ENCODE peak calls at places on chromosomes 12 and 14, in six cellular contexts. One of them, this sample, is unnamed.

GRCh38 chr12:67539329-67539728 is 109.2 kb upstream of the DYRK2 start:
- DNase-seq in colonic mucosa: no peak
- DNase-seq in pancreas: no peak
- DNase-seq in astrocyte: no peak
- DNase-seq in upper lobe of left lung: no peak
- DNase-seq in PC-3: no peak
- DNase-seq in this sample: no peak

GRCh38 chr14:23055621-23056256 is 1.6 kb downstream of the CDH24 start:
- DNase-seq in astrocyte: no peak
- DNase-seq in PC-3: no peak
- DNase-seq in colonic mucosa: no peak
- DNase-seq in pancreas: no peak
- DNase-seq in upper lobe of left lung: no peak
- DNase-seq in this sample: no peak

GRCh38 chr12:18415227-18415626 is 153.9 kb downstream of the PIK3C2G start:
- DNase-seq in astrocyte: no peak
- DNase-seq in colonic mucosa: no peak
- DNase-seq in upper lobe of left lung: no peak
- DNase-seq in PC-3: no peak
- DNase-seq in pancreas: no peak
- DNase-seq in this sample: no peak

GRCh38 chr12:31234955-31235867 is 90.7 kb downstream of the SINHCAF start:
- DNase-seq in PC-3: peak
- DNase-seq in colonic mucosa: peak
- DNase-seq in astrocyte: peak
- DNase-seq in pancreas: peak
- DNase-seq in upper lobe of left lung: no peak
- DNase-seq in this sample: no peak

GRCh38 chr14:51079085-51079484 is 15.8 kb downstream of the TRIM9 start:
- DNase-seq in upper lobe of left lung: no peak
- DNase-seq in pancreas: no peak
- DNase-seq in colonic mucosa: no peak
- DNase-seq in astrocyte: no peak
- DNase-seq in PC-3: no peak
- DNase-seq in this sample: no peak

GRCh38 chr12:107317751-107318553 is 224.6 kb upstream of the CRY1 start:
- DNase-seq in upper lobe of left lung: peak
- DNase-seq in pancreas: peak
- DNase-seq in astrocyte: peak
- DNase-seq in colonic mucosa: peak
- DNase-seq in PC-3: peak
- DNase-seq in this sample: no peak

GRCh38 chr12:105534068-105534467 is 203.6 kb downstream of the C12orf75 start:
- DNase-seq in colonic mucosa: no peak
- DNase-seq in astrocyte: no peak
- DNase-seq in upper lobe of left lung: no peak
- DNase-seq in PC-3: no peak
- DNase-seq in pancreas: no peak
- DNase-seq in this sample: no peak

GRCh38 chr12:66144796-66145754 is 14.5 kb upstream of the LLPH start:
- DNase-seq in astrocyte: peak
- DNase-seq in upper lobe of left lung: peak
- DNase-seq in colonic mucosa: peak
- DNase-seq in PC-3: peak
- DNase-seq in pancreas: peak
- DNase-seq in this sample: no peak

GRCh38 chr14:68841030-68841809 is 48.4 kb upstream of the ZFP36L1 start:
- DNase-seq in upper lobe of left lung: no peak
- DNase-seq in astrocyte: peak
- DNase-seq in pancreas: no peak
- DNase-seq in colonic mucosa: no peak
- DNase-seq in PC-3: peak
- DNase-seq in this sample: no peak

GRCh38 chr12:88113871-88114270 is 28.0 kb downstream of the CEP290 start:
- DNase-seq in PC-3: peak
- DNase-seq in colonic mucosa: no peak
- DNase-seq in upper lobe of left lung: no peak
- DNase-seq in pancreas: no peak
- DNase-seq in astrocyte: peak
- DNase-seq in this sample: no peak

GRCh38 chr14:76227450-76228050 is 75.8 kb downstream of the GPATCH2L start:
- DNase-seq in PC-3: peak
- DNase-seq in pancreas: no peak
- DNase-seq in upper lobe of left lung: no peak
- DNase-seq in astrocyte: peak
- DNase-seq in colonic mucosa: no peak
- DNase-seq in this sample: no peak

GRCh38 chr14:60658909-60659585 is 9.8 kb upstream of the SIX1 start:
- DNase-seq in colonic mucosa: no peak
- DNase-seq in upper lobe of left lung: no peak
- DNase-seq in pancreas: no peak
- DNase-seq in astrocyte: no peak
- DNase-seq in PC-3: peak
- DNase-seq in this sample: no peak

GRCh38 chr12:124207049-124207448 is 87.8 kb upstream of the RFLNA start:
- DNase-seq in pancreas: no peak
- DNase-seq in PC-3: no peak
- DNase-seq in upper lobe of left lung: no peak
- DNase-seq in colonic mucosa: no peak
- DNase-seq in astrocyte: no peak
- DNase-seq in this sample: no peak

GRCh38 chr12:94788298-94788697 is 137.9 kb upstream of the TMCC3 start:
- DNase-seq in astrocyte: no peak
- DNase-seq in colonic mucosa: no peak
- DNase-seq in upper lobe of left lung: no peak
- DNase-seq in PC-3: no peak
- DNase-seq in pancreas: no peak
- DNase-seq in this sample: no peak

GRCh38 chr12:46473634-46474201 is 101.1 kb upstream of the SLC38A2 start:
- DNase-seq in pancreas: peak
- DNase-seq in PC-3: peak
- DNase-seq in colonic mucosa: peak
- DNase-seq in astrocyte: peak
- DNase-seq in upper lobe of left lung: peak
- DNase-seq in this sample: peak

GRCh38 chr14:65492277-65492676 is 79.7 kb downstream of the FUT8 start:
- DNase-seq in pancreas: no peak
- DNase-seq in colonic mucosa: no peak
- DNase-seq in PC-3: no peak
- DNase-seq in upper lobe of left lung: no peak
- DNase-seq in astrocyte: no peak
- DNase-seq in this sample: no peak

GRCh38 chr12:88308825-88309224 is 166.7 kb downstream of the TMTC3 start:
- DNase-seq in pancreas: no peak
- DNase-seq in colonic mucosa: no peak
- DNase-seq in PC-3: peak
- DNase-seq in astrocyte: peak
- DNase-seq in upper lobe of left lung: no peak
- DNase-seq in this sample: no peak

GRCh38 chr12:24496755-24497154 is 452.1 kb downstream of the BCAT1 start:
- DNase-seq in upper lobe of left lung: no peak
- DNase-seq in astrocyte: peak
- DNase-seq in colonic mucosa: no peak
- DNase-seq in PC-3: no peak
- DNase-seq in pancreas: no peak
- DNase-seq in this sample: no peak

GRCh38 chr12:24500466-24501232 is 448.3 kb downstream of the BCAT1 start:
- DNase-seq in upper lobe of left lung: no peak
- DNase-seq in pancreas: no peak
- DNase-seq in colonic mucosa: no peak
- DNase-seq in astrocyte: peak
- DNase-seq in PC-3: no peak
- DNase-seq in this sample: no peak

GRCh38 chr12:24494401-24494800 is 454.5 kb downstream of the BCAT1 start:
- DNase-seq in pancreas: no peak
- DNase-seq in upper lobe of left lung: no peak
- DNase-seq in PC-3: no peak
- DNase-seq in colonic mucosa: no peak
- DNase-seq in astrocyte: peak
- DNase-seq in this sample: no peak

GRCh38 chr12:24499151-24500146 is 449.5 kb downstream of the BCAT1 start:
- DNase-seq in astrocyte: peak
- DNase-seq in PC-3: no peak
- DNase-seq in pancreas: no peak
- DNase-seq in colonic mucosa: no peak
- DNase-seq in upper lobe of left lung: no peak
- DNase-seq in this sample: no peak
- H3K27ac ChIP-seq in astrocyte: peak
- H3K27ac ChIP-seq in PC-3: no peak
- H3K27ac ChIP-seq in pancreas: no peak
- H3K27ac ChIP-seq in colonic mucosa: no peak
- H3K27ac ChIP-seq in upper lobe of left lung: peak
- H3K27ac ChIP-seq in this sample: peak

DNA sequence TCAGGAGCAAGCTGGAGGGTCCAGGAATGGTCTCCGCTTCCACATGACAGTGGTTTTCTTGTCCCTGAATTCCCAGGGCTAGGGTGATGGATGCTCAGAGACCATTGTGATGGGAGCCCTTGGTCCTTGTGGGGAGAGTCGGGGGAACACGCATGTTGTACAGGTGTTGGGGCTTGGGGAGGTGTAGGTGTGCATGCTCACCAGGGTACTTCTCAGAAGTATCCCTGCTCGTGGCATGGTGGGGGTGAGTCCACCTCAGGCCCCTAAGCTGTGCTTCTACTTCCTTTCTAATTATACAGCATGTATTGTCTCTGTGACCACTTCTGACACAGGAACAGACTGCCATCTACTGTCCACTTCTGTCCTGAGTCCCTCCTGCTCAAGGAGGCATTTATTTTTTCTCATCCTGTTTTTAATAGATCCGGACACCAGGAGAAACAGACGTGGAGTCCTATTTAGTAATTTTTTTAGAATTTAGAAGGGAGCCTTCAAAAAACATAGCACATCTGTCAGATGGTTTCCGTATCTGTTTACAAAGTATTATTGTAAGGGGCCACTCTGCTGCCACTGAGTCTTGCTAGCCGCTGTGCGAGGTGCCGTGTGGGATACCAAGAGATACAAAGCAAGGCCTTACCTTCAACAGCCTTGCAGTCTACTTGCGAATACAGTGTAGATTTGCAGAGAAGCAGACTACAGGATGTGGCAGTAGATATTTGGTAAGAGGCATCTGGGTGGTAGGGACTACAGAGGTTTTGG is 10.5 kb downstream of the NTF3 start:
- DNase-seq in astrocyte: peak
- DNase-seq in upper lobe of left lung: no peak
- DNase-seq in PC-3: peak
- DNase-seq in colonic mucosa: no peak
- DNase-seq in pancreas: peak
- DNase-seq in this sample: peak
- TF ChIP-seq CTCF in astrocyte: peak
- TF ChIP-seq CTCF in upper lobe of left lung: peak
- TF ChIP-seq CTCF in PC-3: peak
- TF ChIP-seq CTCF in colonic mucosa: peak
- TF ChIP-seq CTCF in pancreas: peak
- TF ChIP-seq CTCF in this sample: peak

GRCh38 chr12:108839890-108840230 is 17.5 kb downstream of the SSH1 start:
- DNase-seq in astrocyte: no peak
- DNase-seq in upper lobe of left lung: peak
- DNase-seq in PC-3: no peak
- DNase-seq in colonic mucosa: no peak
- DNase-seq in pancreas: no peak
- DNase-seq in this sample: no peak

GRCh38 chr12:108837680-108838079 is 19.7 kb downstream of the SSH1 start:
- DNase-seq in PC-3: no peak
- DNase-seq in colonic mucosa: no peak
- DNase-seq in pancreas: no peak
- DNase-seq in upper lobe of left lung: no peak
- DNase-seq in astrocyte: peak
- DNase-seq in this sample: no peak

GRCh38 chr12:108840605-108841328 is 16.6 kb downstream of the SSH1 start:
- DNase-seq in PC-3: no peak
- DNase-seq in colonic mucosa: no peak
- DNase-seq in astrocyte: peak
- DNase-seq in pancreas: no peak
- DNase-seq in upper lobe of left lung: no peak
- DNase-seq in this sample: no peak

GRCh38 chr12:108838194-108839010 is 19.0 kb downstream of the SSH1 start:
- DNase-seq in pancreas: peak
- DNase-seq in upper lobe of left lung: peak
- DNase-seq in astrocyte: peak
- DNase-seq in PC-3: peak
- DNase-seq in colonic mucosa: peak
- DNase-seq in this sample: peak

DNA sequence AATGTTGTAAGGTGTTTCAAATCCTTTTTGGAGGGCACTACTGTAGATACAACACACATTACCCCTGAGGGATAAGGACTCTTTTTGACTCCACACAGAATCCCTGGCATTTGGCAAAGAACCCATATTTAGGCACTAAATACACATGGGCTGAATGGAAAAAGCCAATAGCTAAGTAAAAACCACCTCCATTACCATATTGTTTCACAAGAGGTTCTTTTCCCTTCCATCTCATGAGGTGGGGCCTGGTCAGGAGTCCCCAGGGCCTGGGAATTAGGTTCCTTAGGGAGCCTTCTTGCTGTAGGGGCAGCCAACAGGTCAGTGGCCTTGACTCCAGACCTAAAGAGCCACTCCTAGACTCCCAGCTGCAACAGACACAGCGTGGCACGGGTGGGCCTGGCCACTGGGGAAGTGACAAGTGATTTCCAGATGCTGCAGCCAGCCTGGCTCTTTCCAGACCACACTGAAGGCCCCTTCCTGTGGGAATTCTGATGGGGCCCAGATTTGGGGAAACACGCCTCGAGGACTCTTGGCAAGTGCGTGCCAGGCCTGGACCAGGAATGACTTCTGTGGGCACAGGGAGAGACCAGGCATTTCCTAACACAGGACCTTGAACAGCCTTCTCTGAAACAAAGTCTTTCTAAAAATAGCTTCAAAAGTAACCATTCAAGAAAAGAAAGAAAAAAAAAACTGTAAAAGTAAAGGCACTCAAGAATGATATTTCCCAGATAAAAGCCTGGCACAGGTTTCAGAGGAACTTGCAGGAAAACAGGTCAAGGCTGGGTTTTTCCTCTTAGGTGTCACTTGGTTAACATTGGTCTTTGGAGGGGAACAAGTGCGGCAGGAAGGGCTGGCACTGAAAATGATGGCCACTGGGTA is 18.1 kb downstream of the SSH1 start:
- DNase-seq in astrocyte: peak
- DNase-seq in upper lobe of left lung: peak
- DNase-seq in pancreas: no peak
- DNase-seq in colonic mucosa: no peak
- DNase-seq in PC-3: no peak
- DNase-seq in this sample: peak
- H3K27ac ChIP-seq in astrocyte: peak
- H3K27ac ChIP-seq in upper lobe of left lung: peak
- H3K27ac ChIP-seq in pancreas: peak
- H3K27ac ChIP-seq in colonic mucosa: peak
- H3K27ac ChIP-seq in PC-3: peak
- H3K27ac ChIP-seq in this sample: peak

DNA sequence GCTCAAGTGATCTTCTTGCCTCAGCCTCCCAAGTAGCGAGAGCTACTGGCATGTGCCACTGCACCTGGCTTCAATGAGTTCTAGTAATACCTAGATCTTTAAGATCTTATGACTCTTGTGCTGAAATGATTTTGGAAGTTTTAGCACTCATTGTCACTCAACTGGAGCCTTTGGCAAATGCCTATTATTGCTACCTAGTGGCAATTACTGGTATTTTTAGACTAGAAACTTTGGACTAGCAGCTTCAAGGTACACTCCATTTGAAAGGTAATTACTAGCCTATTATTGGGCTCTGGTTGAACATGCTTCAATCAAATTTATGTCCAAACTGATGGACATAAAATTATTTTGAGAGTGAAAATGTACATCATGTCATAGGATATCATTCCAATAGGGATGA is 80.7 kb upstream of the MUCL1 start:
- DNase-seq in upper lobe of left lung: no peak
- DNase-seq in pancreas: no peak
- DNase-seq in colonic mucosa: no peak
- DNase-seq in PC-3: peak
- DNase-seq in astrocyte: no peak
- DNase-seq in this sample: no peak
- TF ChIP-seq CTCF in upper lobe of left lung: no peak
- TF ChIP-seq CTCF in pancreas: no peak
- TF ChIP-seq CTCF in colonic mucosa: no peak
- TF ChIP-seq CTCF in PC-3: peak
- TF ChIP-seq CTCF in astrocyte: no peak
- TF ChIP-seq CTCF in this sample: no peak